ENCODE peak calls at places on chromosomes 11 and 22, in seven cellular contexts. One of them, this sample, is unnamed.

GRCh38 chr11:33040127-33040861 is 922 bp downstream of the TCP11L1 start:
- DNase-seq in hypothalamus: no peak
- DNase-seq in IMR-90: peak
- DNase-seq in occipital lobe: no peak
- DNase-seq in T1000: no peak
- DNase-seq in NCI-H146: peak
- DNase-seq in sigmoid colon: no peak
- DNase-seq in this sample: peak

GRCh38 chr11:121152764-121153163 is 51.7 kb downstream of the TECTA start:
- DNase-seq in hypothalamus: no peak
- DNase-seq in IMR-90: no peak
- DNase-seq in occipital lobe: no peak
- DNase-seq in T1000: no peak
- DNase-seq in NCI-H146: peak
- DNase-seq in sigmoid colon: no peak
- DNase-seq in this sample: no peak

GRCh38 chr11:86978756-86979608 is 23.8 kb upstream of the FZD4 start:
- DNase-seq in hypothalamus: no peak
- DNase-seq in IMR-90: peak
- DNase-seq in occipital lobe: no peak
- DNase-seq in T1000: no peak
- DNase-seq in NCI-H146: peak
- DNase-seq in sigmoid colon: no peak
- DNase-seq in this sample: peak

GRCh38 chr11:45180888-45181594 is 34.6 kb downstream of the PRDM11 start:
- DNase-seq in hypothalamus: no peak
- DNase-seq in IMR-90: peak
- DNase-seq in occipital lobe: no peak
- DNase-seq in T1000: peak
- DNase-seq in NCI-H146: peak
- DNase-seq in sigmoid colon: peak
- DNase-seq in this sample: peak

GRCh38 chr11:19594326-19594725 is 118.3 kb upstream of the NAV2 start:
- DNase-seq in hypothalamus: no peak
- DNase-seq in IMR-90: peak
- DNase-seq in occipital lobe: no peak
- DNase-seq in T1000: no peak
- DNase-seq in NCI-H146: no peak
- DNase-seq in sigmoid colon: no peak
- DNase-seq in this sample: peak

GRCh38 chr11:16925495-16926065 is 88.6 kb downstream of the PLEKHA7 start:
- DNase-seq in hypothalamus: no peak
- DNase-seq in IMR-90: no peak
- DNase-seq in occipital lobe: no peak
- DNase-seq in T1000: peak
- DNase-seq in NCI-H146: peak
- DNase-seq in sigmoid colon: peak
- DNase-seq in this sample: peak

GRCh38 chr22:43862074-43862881 is at the start of gene SULT4A1:
- DNase-seq in hypothalamus: no peak
- DNase-seq in IMR-90: peak
- DNase-seq in occipital lobe: no peak
- DNase-seq in T1000: no peak
- DNase-seq in NCI-H146: peak
- DNase-seq in sigmoid colon: peak
- DNase-seq in this sample: no peak

GRCh38 chr22:30609260-30610185 is 2.5 kb downstream of the TCN2 start:
- DNase-seq in hypothalamus: peak
- DNase-seq in IMR-90: peak
- DNase-seq in occipital lobe: no peak
- DNase-seq in T1000: peak
- DNase-seq in NCI-H146: no peak
- DNase-seq in sigmoid colon: peak
- DNase-seq in this sample: peak

GRCh38 chr22:24593810-24594568 is 1.1 kb upstream of the LRRC75B start:
- DNase-seq in hypothalamus: no peak
- DNase-seq in IMR-90: no peak
- DNase-seq in occipital lobe: no peak
- DNase-seq in T1000: no peak
- DNase-seq in NCI-H146: no peak
- DNase-seq in sigmoid colon: no peak
- DNase-seq in this sample: no peak

GRCh38 chr11:96393753-96394348 is 4.0 kb downstream of the JRKL start:
- DNase-seq in hypothalamus: no peak
- DNase-seq in IMR-90: peak
- DNase-seq in occipital lobe: no peak
- DNase-seq in T1000: no peak
- DNase-seq in NCI-H146: peak
- DNase-seq in sigmoid colon: no peak
- DNase-seq in this sample: peak

GRCh38 chr11:94638902-94639373 is 71.8 kb downstream of the PIWIL4 start:
- DNase-seq in hypothalamus: no peak
- DNase-seq in IMR-90: peak
- DNase-seq in occipital lobe: no peak
- DNase-seq in T1000: no peak
- DNase-seq in NCI-H146: no peak
- DNase-seq in sigmoid colon: no peak
- DNase-seq in this sample: peak

GRCh38 chr11:107696140-107696539 is 15.7 kb downstream of the SLN start:
- DNase-seq in hypothalamus: no peak
- DNase-seq in IMR-90: peak
- DNase-seq in occipital lobe: no peak
- DNase-seq in T1000: no peak
- DNase-seq in NCI-H146: no peak
- DNase-seq in sigmoid colon: no peak
- DNase-seq in this sample: peak